ENCODE peak calls at places on chromosomes 4 and X, in eight cellular contexts. C is transverse colon, S is GM12878, G is fibroblast of lung, W is AG04449, N is AG10803, I is AG09319, M is chondrocyte. X is an unnamed sample.

GRCh38 chr4:153488006-153488718 is 22.0 kb downstream of the TMEM131L start:
- DNase-seq in M (no peak), N (no peak), G (peak; percentile 28), I (no peak), C (peak; percentile 37), W (no peak), S (peak; percentile 94), X (no peak)

GRCh38 chrX:32483534-32484136 is 727.7 kb downstream of the DMD start:
- DNase-seq in G (peak; percentile 16), S (no peak), W (no peak), C (no peak), I (no peak), N (no peak), M (no peak), X (no peak)

GRCh38 chrX:102835504-102836146 is 101.4 kb upstream of the RAB40AL start:
- DNase-seq in G (peak; percentile 51), W (no peak), C (no peak), S (no peak), M (no peak), I (no peak), N (peak; percentile 28), X (peak; percentile 28)

GRCh38 chrX:22085969-22086368 is 53.8 kb downstream of the PHEX start:
- DNase-seq in N (no peak), I (no peak), G (no peak), M (no peak), S (no peak), W (no peak), C (no peak), X (no peak)

GRCh38 chr4:40629401-40630334 is at the start of gene RBM47:
- DNase-seq in I (peak; percentile 3), N (peak; percentile 59), W (no peak), G (peak; percentile 44), S (no peak), M (no peak), C (peak; percentile 89), X (peak; percentile 67)

GRCh38 chr4:170027181-170027829 is 1.1 kb upstream of the MFAP3L start:
- DNase-seq in M (peak; percentile 95), G (peak; percentile 98), N (peak; percentile 97), I (peak; percentile 93), C (peak; percentile 96), S (peak; percentile 35), W (peak; percentile 88), X (peak; percentile 97)

GRCh38 chrX:40871385-40872082 is 136.2 kb upstream of the MED14 start:
- DNase-seq in G (peak; percentile 10), W (no peak), N (peak; percentile 36), M (no peak), S (peak; percentile 87), C (no peak), I (no peak), X (no peak)

GRCh38 chr4:82560853-82561744 is 689 bp downstream of the TMEM150C start:
- DNase-seq in S (no peak), C (peak; percentile 9), I (no peak), M (no peak), N (no peak), G (no peak), W (no peak), X (no peak)

GRCh38 chr4:169250796-169251195 is 20.0 kb downstream of the SH3RF1 start:
- DNase-seq in C (no peak), N (no peak), G (no peak), W (no peak), S (no peak), M (no peak), I (no peak), X (no peak)

GRCh38 chr4:185834778-185835177 is 22.8 kb upstream of the SORBS2 start:
- DNase-seq in N (no peak), G (no peak), M (no peak), W (no peak), I (no peak), S (no peak), C (no peak), X (no peak)

GRCh38 chr4:80017125-80017854 is 55.7 kb downstream of the ANTXR2 start:
- DNase-seq in G (peak; percentile 82), M (no peak), S (no peak), N (peak; percentile 88), C (no peak), I (no peak), W (peak; percentile 49), X (peak; percentile 84)

GRCh38 chr4:81351653-81352455 is 119.9 kb downstream of the RASGEF1B start:
- DNase-seq in S (peak; percentile 8), C (peak; percentile 81), I (peak; percentile 62), W (peak; percentile 26), N (peak; percentile 77), G (peak; percentile 90), M (no peak), X (peak; percentile 72)

GRCh38 chrX:20680998-20681397 is 414.3 kb upstream of the RPS6KA3 start:
- DNase-seq in C (no peak), I (no peak), M (no peak), S (no peak), N (peak; percentile 51), W (no peak), G (no peak), X (peak; percentile 19)

GRCh38 chrX:142084611-142085010 is 120.5 kb downstream of the MAGEC2 start:
- DNase-seq in M (no peak), N (no peak), W (no peak), G (peak; percentile 22), C (no peak), I (no peak), S (no peak), X (peak; percentile 37)

DNA sequence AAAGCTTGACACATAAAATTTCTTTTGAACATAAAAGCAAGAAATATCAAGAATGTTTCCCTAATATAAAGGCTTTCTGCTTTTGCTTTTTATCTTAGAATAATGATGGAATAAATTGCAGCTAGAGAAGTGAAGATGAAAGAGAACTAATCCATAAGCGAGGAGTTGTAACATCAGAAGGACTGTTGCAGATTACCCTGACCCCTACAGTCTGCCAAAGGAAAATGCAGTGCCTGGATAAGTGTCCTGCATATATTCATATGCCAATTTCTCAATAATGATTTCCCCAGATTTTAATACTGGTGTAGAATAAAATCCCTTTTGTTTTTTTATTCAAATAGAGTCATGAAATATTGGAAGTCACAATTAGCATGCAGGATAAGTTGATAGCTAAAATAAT is 115.9 kb downstream of the MAGEC2 start:
- DNase-seq in C (no peak), M (no peak), I (no peak), S (no peak), W (no peak), G (peak; percentile 48), N (peak; percentile 3), X (peak; percentile 13)
- TF ChIP-seq CTCF in C (no peak), M (peak; percentile 50), I (peak; percentile 8), S (peak; percentile 6), W (no peak), G (peak; percentile 42), N (no peak), X (peak; percentile 37)

GRCh38 chrX:50075630-50076349 is 125.0 kb downstream of the AKAP4 start:
- DNase-seq in G (no peak), C (no peak), N (no peak), I (no peak), W (no peak), S (no peak), M (no peak), X (no peak)

GRCh38 chrX:50082741-50083140 is 118.1 kb downstream of the AKAP4 start:
- DNase-seq in W (no peak), N (no peak), I (no peak), M (no peak), S (no peak), G (no peak), C (no peak), X (no peak)

DNA sequence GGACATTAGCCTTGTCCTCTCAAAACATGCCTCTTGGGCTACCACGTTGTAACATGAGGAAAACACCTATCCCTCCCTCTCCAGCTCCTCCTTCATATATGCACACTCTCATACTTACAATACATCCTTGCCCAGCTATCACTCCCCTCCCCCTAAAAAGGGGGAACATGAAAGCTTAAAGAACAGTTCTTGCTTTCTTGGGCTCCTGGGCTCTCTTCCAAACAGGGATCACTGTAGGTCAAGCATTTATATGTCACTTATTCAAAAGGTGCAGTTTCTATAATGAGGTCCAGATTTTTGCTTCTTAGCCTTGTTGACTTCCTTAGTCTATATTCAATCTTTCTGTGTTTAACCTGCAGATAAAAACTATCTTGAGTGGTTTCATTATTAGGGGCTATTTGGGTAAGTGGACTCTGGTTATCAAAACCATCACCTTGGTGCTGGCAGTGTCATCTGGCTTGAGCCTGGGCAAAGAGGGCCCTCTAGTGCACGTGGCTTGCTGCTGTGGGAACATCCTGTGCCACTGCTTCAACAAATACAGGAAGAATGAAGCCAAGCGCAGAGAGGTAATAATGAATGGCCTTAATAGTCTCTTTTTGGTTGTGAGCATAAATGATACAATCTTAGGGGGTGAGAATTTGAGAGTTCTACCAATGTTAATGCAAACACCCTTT is 119.4 kb downstream of the AKAP4 start:
- DNase-seq in N (peak; percentile 26), W (no peak), M (no peak), C (peak; percentile 27), I (no peak), S (no peak), G (peak; percentile 23), X (peak; percentile 19)
- TF ChIP-seq CTCF in N (peak; percentile 41), W (peak; percentile 42), M (peak; percentile 56), C (no peak), I (peak; percentile 38), S (peak; percentile 29), G (peak; percentile 19), X (peak; percentile 34)

DNA sequence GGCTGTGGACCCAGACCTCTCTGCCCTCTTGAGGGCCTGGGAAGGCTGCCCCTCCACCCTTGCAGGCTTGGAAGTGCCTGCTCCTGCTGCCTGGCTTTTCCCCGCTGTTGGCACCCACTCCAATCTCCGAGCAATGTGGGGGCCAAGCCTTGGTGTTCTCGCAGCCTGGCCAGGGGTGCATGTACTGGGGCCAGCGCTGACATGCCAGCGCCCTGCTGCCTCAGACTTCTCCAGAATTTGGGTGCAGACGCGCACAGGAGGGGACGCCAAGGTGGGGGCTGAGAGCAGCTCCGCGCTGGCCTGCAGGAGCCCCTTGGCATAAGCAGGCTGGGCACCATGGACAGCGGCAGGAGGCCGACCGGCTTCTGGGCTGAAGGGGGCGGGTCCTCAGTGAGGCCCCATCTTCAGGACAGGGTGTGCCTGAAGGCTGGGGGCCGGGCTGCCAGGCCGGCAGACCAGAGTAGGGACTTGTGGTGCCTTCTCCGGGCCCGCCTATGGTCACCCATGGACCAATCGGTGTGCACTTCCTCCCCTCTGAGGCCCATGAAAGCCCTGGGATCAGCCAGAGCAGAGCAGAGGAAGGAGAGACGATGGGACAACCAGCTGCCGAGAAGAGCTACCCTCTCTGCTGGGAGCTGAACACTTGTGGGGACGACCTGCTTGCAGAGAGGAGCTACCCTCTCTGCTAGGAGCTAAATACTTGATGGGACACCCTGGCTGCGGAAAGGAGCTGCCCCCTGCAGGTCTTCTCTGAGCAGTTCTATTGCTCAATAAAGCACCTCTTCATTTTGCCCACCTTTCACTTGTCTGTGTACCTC is 118.3 kb downstream of the DNAAF6 start:
- DNase-seq in I (no peak), W (no peak), S (no peak), G (peak; percentile 24), N (no peak), M (peak; percentile 68), C (no peak), X (peak; percentile 22)
- TF ChIP-seq CTCF in I (no peak), W (no peak), S (no peak), G (no peak), N (peak; percentile 12), M (peak; percentile 42), C (no peak), X (peak; percentile 19)

GRCh38 chrX:107542500-107542899 is 85.8 kb upstream of the PRPS1 start:
- DNase-seq in N (peak; percentile 21), M (no peak), I (no peak), W (no peak), G (peak; percentile 31), C (no peak), S (no peak), X (no peak)

GRCh38 chrX:107541244-107541643 is 87.1 kb upstream of the PRPS1 start:
- DNase-seq in C (no peak), G (peak; percentile 7), S (no peak), N (peak; percentile 50), W (no peak), I (peak; percentile 43), M (no peak), X (no peak)

GRCh38 chrX:107537815-107538214 is 88.4 kb downstream of the FRMPD3 start:
- DNase-seq in W (no peak), S (no peak), N (peak; percentile 41), M (no peak), I (no peak), C (no peak), G (peak; percentile 57), X (peak; percentile 53)
- TF ChIP-seq CTCF in W (peak; percentile 45), S (peak; percentile 55), N (peak; percentile 59), M (peak; percentile 78), I (peak; percentile 53), C (peak; percentile 8), G (peak; percentile 40), X (peak; percentile 63)

X was measured in fibroblast of villous mesenchyme.